ENCODE peak calls at places on chromosomes 16 and 17, in ten cellular contexts. L is left lung, B is right lobe of liver, G is epithelial cell of esophagus, J is foreskin fibroblast, C is fibroblast of the aortic adventitia, I is WTC11, D is H9, F is neural crest cell, P is GM10248. V is an unnamed sample.
A peak's percentile ranks its signal among the peaks of the same experiment; 100 is the strongest.

GRCh38 chr16:54477766-54478165 is 191.2 kb upstream of the IRX3 start:
- DNase-seq in L (no peak), B (no peak), G (no peak), J (no peak), C (no peak), I (no peak), D (no peak), F (no peak), P (no peak), V (no peak)

GRCh38 chr17:47213540-47213939 is 4.4 kb downstream of the MYL4 start:
- DNase-seq in L (no peak), B (no peak), G (no peak), J (no peak), C (no peak), I (no peak), D (no peak), F (no peak), P (no peak), V (no peak)

GRCh38 chr16:28935924-28936783 is 4.4 kb downstream of the CD19 start:
- DNase-seq in L (peak; percentile 95), B (peak; percentile 85), G (peak; percentile 86), J (peak; percentile 86), C (peak; percentile 53), I (peak; percentile 95), D (peak; percentile 95), F (peak; percentile 27), P (peak; percentile 93), V (peak; percentile 66)

GRCh38 chr17:47953945-47954344 is 3.7 kb downstream of the PRR15L start:
- DNase-seq in L (no peak), B (no peak), G (no peak), J (peak; percentile 30), C (no peak), I (no peak), D (no peak), F (no peak), P (no peak), V (no peak)

GRCh38 chr16:65476556-65476955 is 354.7 kb upstream of the CDH11 start:
- DNase-seq in L (no peak), B (no peak), G (peak; percentile 8), J (no peak), C (no peak), I (no peak), D (no peak), F (no peak), P (no peak), V (no peak)

GRCh38 chr16:10618710-10619209 is 38.4 kb upstream of the EMP2 start:
- DNase-seq in L (no peak), B (no peak), G (peak; percentile 33), J (no peak), C (peak; percentile 6), I (no peak), D (no peak), F (no peak), P (no peak), V (no peak)

GRCh38 chr17:75135946-75136345 is 4.4 kb upstream of the NT5C start:
- DNase-seq in L (no peak), B (no peak), G (peak; percentile 66), J (no peak), C (no peak), I (no peak), D (no peak), F (no peak), P (no peak), V (no peak)

GRCh38 chr17:3590231-3590630 is 19.0 kb downstream of the TRPV1 start:
- DNase-seq in L (no peak), B (no peak), G (no peak), J (no peak), C (no peak), I (no peak), D (no peak), F (no peak), P (no peak), V (no peak)

GRCh38 chr17:6531575-6531974 is 24.8 kb downstream of the PITPNM3 start:
- DNase-seq in L (no peak), B (no peak), G (no peak), J (no peak), C (no peak), I (no peak), D (peak; percentile 18), F (no peak), P (no peak), V (no peak)

DNA sequence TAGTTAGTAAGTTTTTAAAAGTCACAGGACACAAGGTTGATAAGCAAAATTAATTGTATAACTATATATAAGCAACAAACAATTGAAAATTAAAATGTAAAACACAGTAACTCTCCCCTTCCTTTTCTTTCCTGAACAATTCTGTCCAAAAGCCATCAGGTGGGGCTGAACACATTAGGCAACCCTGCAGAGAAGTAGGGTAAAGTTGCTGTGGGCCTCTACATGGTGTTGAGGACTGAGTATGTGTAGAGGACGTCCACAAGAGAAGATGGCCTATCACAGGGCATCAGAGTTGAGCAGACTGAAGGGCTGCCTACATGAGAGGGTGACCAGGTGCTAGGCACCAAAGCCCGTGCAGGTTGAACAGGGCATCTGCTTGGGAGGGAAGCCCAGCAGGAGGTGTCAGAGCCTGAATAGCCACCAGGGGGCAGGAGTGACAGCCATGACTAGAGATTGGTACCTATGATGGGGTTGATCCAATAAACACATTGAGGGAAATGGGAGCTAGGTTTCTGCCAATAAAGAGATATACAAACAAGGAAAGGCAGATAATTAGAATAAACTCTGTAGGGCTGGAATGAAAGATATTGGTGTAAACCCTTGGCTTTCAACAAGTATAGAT is 415.1 kb downstream of the NPIPA8 start:
- DNase-seq in L (no peak), B (peak; percentile 57), G (peak; percentile 21), J (no peak), C (peak; percentile 7), I (peak; percentile 71), D (peak; percentile 66), F (peak; percentile 11), P (peak; percentile 41), V (no peak)
- TF ChIP-seq CTCF in L (peak; percentile 55), B (peak; percentile 88), G (peak; percentile 15), J (peak; percentile 37), C (peak; percentile 33), I (peak; percentile 69), D (peak; percentile 76), F (peak; percentile 60), P (peak; percentile 75), V (no peak)

GRCh38 chr16:52556083-52556482 is 9.1 kb upstream of the TOX3 start:
- DNase-seq in L (no peak), B (no peak), G (no peak), J (no peak), C (no peak), I (no peak), D (no peak), F (no peak), P (no peak), V (no peak)

GRCh38 chr16:52552643-52553042 is 5.7 kb upstream of the TOX3 start:
- DNase-seq in L (no peak), B (no peak), G (peak; percentile 85), J (no peak), C (no peak), I (no peak), D (no peak), F (no peak), P (no peak), V (no peak)

GRCh38 chr16:52554334-52554733 is 7.4 kb upstream of the TOX3 start:
- DNase-seq in L (no peak), B (no peak), G (no peak), J (no peak), C (no peak), I (no peak), D (no peak), F (no peak), P (no peak), V (no peak)

GRCh38 chr16:52555572-52555971 is 8.6 kb upstream of the TOX3 start:
- DNase-seq in L (no peak), B (no peak), G (no peak), J (no peak), C (no peak), I (no peak), D (no peak), F (no peak), P (no peak), V (no peak)

GRCh38 chr16:52553322-52553721 is 6.4 kb upstream of the TOX3 start:
- DNase-seq in L (no peak), B (no peak), G (no peak), J (no peak), C (no peak), I (peak; percentile 17), D (no peak), F (no peak), P (no peak), V (no peak)
- TF ChIP-seq CTCF in L (no peak), B (peak; percentile 21), G (peak; percentile 19), J (no peak), C (no peak), I (peak; percentile 52), D (peak; percentile 84), F (peak; percentile 68), P (no peak), V (no peak)

GRCh38 chr17:58574025-58574424 is 59.6 kb upstream of the MTMR4 start:
- DNase-seq in L (no peak), B (no peak), G (no peak), J (no peak), C (no peak), I (no peak), D (no peak), F (no peak), P (peak; percentile 31), V (no peak)

GRCh38 chr17:58568050-58568830 is 53.8 kb upstream of the MTMR4 start:
- DNase-seq in L (no peak), B (no peak), G (no peak), J (no peak), C (no peak), I (no peak), D (no peak), F (no peak), P (no peak), V (no peak)

GRCh38 chr17:58572846-58573245 is 58.4 kb upstream of the MTMR4 start:
- DNase-seq in L (no peak), B (no peak), G (no peak), J (no peak), C (no peak), I (no peak), D (no peak), F (no peak), P (no peak), V (no peak)

GRCh38 chr17:58569216-58569615 is 54.8 kb upstream of the MTMR4 start:
- DNase-seq in L (no peak), B (no peak), G (no peak), J (no peak), C (no peak), I (no peak), D (no peak), F (no peak), P (no peak), V (no peak)

DNA sequence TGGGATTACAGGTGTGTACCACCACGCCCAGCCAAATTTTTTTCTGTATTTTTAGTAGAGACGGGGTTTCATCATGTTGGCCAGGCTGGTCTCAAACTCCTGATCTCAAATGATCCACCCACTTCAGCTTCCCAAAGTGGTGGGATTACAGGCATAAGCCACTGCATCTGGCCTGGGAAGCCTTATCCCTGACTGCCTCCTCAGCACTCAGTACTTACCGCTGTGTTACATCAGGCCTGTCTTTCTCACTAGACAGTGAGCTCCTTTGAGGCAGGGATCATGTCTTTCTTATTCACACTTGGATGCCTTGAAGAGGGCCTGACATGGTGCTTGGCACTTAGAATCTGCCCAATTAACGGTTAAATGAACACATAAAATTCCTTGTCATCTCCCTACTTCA is 56.3 kb upstream of the MTMR4 start:
- DNase-seq in L (no peak), B (no peak), G (no peak), J (no peak), C (no peak), I (no peak), D (no peak), F (no peak), P (no peak), V (no peak)
- TF ChIP-seq CTCF in L (no peak), B (no peak), G (no peak), J (no peak), C (no peak), I (no peak), D (no peak), F (no peak), P (no peak), V (no peak)

GRCh38 chr17:81480140-81480917 is 32.3 kb downstream of the ACTG1 start:
- DNase-seq in L (no peak), B (no peak), G (peak; percentile 30), J (peak; percentile 61), C (peak; percentile 81), I (no peak), D (no peak), F (no peak), P (no peak), V (no peak)
- TF ChIP-seq CTCF in L (no peak), B (no peak), G (no peak), J (no peak), C (peak; percentile 30), I (no peak), D (no peak), F (no peak), P (no peak), V (no peak)

V was measured in omental fat pad.